ENCODE peak calls at places on chromosome 9, in ten cellular contexts. One of them, this sample, is unnamed.

GRCh38 chr9:115891929-115892328 is 261.7 kb upstream of the PAPPA start:
- DNase-seq in MCF 10A: peak
- DNase-seq in HFF-Myc: peak
- DNase-seq in EH: peak
- DNase-seq in RWPE1: no peak
- DNase-seq in fibroblast of the conjunctiva: peak
- DNase-seq in NCI-H460: no peak
- DNase-seq in stimulated activated CD4-positive, alpha-beta T cell treated with anti-CD3 and anti-CD28 coated beads, Interleukin-4, amount 100 ng/mL, for 48 hours: no peak
- DNase-seq in neural progenitor cell: no peak
- DNase-seq in sciatic nerve: no peak
- DNase-seq in this sample: no peak

GRCh38 chr9:137697832-137698231 is 79.0 kb downstream of the EHMT1 start:
- DNase-seq in fibroblast of the conjunctiva: no peak
- DNase-seq in stimulated activated CD4-positive, alpha-beta T cell treated with anti-CD3 and anti-CD28 coated beads, Interleukin-4, amount 100 ng/mL, for 48 hours: no peak
- DNase-seq in neural progenitor cell: no peak
- DNase-seq in MCF 10A: no peak
- DNase-seq in RWPE1: no peak
- DNase-seq in sciatic nerve: no peak
- DNase-seq in NCI-H460: no peak
- DNase-seq in HFF-Myc: no peak
- DNase-seq in EH: no peak
- DNase-seq in this sample: no peak

GRCh38 chr9:124574534-124574933 is 67.3 kb upstream of the NR5A1 start:
- DNase-seq in stimulated activated CD4-positive, alpha-beta T cell treated with anti-CD3 and anti-CD28 coated beads, Interleukin-4, amount 100 ng/mL, for 48 hours: no peak
- DNase-seq in RWPE1: no peak
- DNase-seq in neural progenitor cell: no peak
- DNase-seq in EH: no peak
- DNase-seq in fibroblast of the conjunctiva: no peak
- DNase-seq in MCF 10A: no peak
- DNase-seq in NCI-H460: no peak
- DNase-seq in HFF-Myc: no peak
- DNase-seq in sciatic nerve: no peak
- DNase-seq in this sample: no peak

GRCh38 chr9:92404031-92404430 is 347 bp downstream of the OGN start:
- DNase-seq in stimulated activated CD4-positive, alpha-beta T cell treated with anti-CD3 and anti-CD28 coated beads, Interleukin-4, amount 100 ng/mL, for 48 hours: no peak
- DNase-seq in HFF-Myc: no peak
- DNase-seq in sciatic nerve: no peak
- DNase-seq in RWPE1: no peak
- DNase-seq in EH: no peak
- DNase-seq in fibroblast of the conjunctiva: no peak
- DNase-seq in neural progenitor cell: no peak
- DNase-seq in NCI-H460: no peak
- DNase-seq in MCF 10A: no peak
- DNase-seq in this sample: no peak

GRCh38 chr9:77092536-77092935 is 73.1 kb downstream of the FOXB2 start:
- DNase-seq in neural progenitor cell: peak
- DNase-seq in EH: peak
- DNase-seq in stimulated activated CD4-positive, alpha-beta T cell treated with anti-CD3 and anti-CD28 coated beads, Interleukin-4, amount 100 ng/mL, for 48 hours: no peak
- DNase-seq in HFF-Myc: no peak
- DNase-seq in fibroblast of the conjunctiva: no peak
- DNase-seq in NCI-H460: peak
- DNase-seq in RWPE1: no peak
- DNase-seq in sciatic nerve: no peak
- DNase-seq in MCF 10A: peak
- DNase-seq in this sample: peak

GRCh38 chr9:468766-469496 is 254.3 kb downstream of the DOCK8 start:
- DNase-seq in NCI-H460: no peak
- DNase-seq in EH: no peak
- DNase-seq in HFF-Myc: no peak
- DNase-seq in sciatic nerve: no peak
- DNase-seq in stimulated activated CD4-positive, alpha-beta T cell treated with anti-CD3 and anti-CD28 coated beads, Interleukin-4, amount 100 ng/mL, for 48 hours: no peak
- DNase-seq in fibroblast of the conjunctiva: no peak
- DNase-seq in neural progenitor cell: no peak
- DNase-seq in RWPE1: no peak
- DNase-seq in MCF 10A: no peak
- DNase-seq in this sample: no peak

GRCh38 chr9:109012009-109012875 is 1.1 kb downstream of the CTNNAL1 start:
- DNase-seq in HFF-Myc: peak
- DNase-seq in RWPE1: peak
- DNase-seq in sciatic nerve: peak
- DNase-seq in NCI-H460: peak
- DNase-seq in fibroblast of the conjunctiva: peak
- DNase-seq in stimulated activated CD4-positive, alpha-beta T cell treated with anti-CD3 and anti-CD28 coated beads, Interleukin-4, amount 100 ng/mL, for 48 hours: peak
- DNase-seq in neural progenitor cell: peak
- DNase-seq in MCF 10A: peak
- DNase-seq in EH: peak
- DNase-seq in this sample: peak

GRCh38 chr9:32431196-32431595 is 46.8 kb downstream of the ACO1 start:
- DNase-seq in stimulated activated CD4-positive, alpha-beta T cell treated with anti-CD3 and anti-CD28 coated beads, Interleukin-4, amount 100 ng/mL, for 48 hours: no peak
- DNase-seq in neural progenitor cell: no peak
- DNase-seq in sciatic nerve: no peak
- DNase-seq in RWPE1: no peak
- DNase-seq in EH: peak
- DNase-seq in fibroblast of the conjunctiva: no peak
- DNase-seq in MCF 10A: no peak
- DNase-seq in NCI-H460: no peak
- DNase-seq in HFF-Myc: no peak
- DNase-seq in this sample: no peak

GRCh38 chr9:121154782-121155181 is 46.9 kb downstream of the RAB14 start:
- DNase-seq in HFF-Myc: no peak
- DNase-seq in stimulated activated CD4-positive, alpha-beta T cell treated with anti-CD3 and anti-CD28 coated beads, Interleukin-4, amount 100 ng/mL, for 48 hours: no peak
- DNase-seq in NCI-H460: no peak
- DNase-seq in RWPE1: peak
- DNase-seq in fibroblast of the conjunctiva: no peak
- DNase-seq in sciatic nerve: no peak
- DNase-seq in EH: no peak
- DNase-seq in neural progenitor cell: no peak
- DNase-seq in MCF 10A: peak
- DNase-seq in this sample: peak

GRCh38 chr9:134234001-134234660 is 69.8 kb upstream of the RNU6ATAC start:
- DNase-seq in fibroblast of the conjunctiva: no peak
- DNase-seq in EH: no peak
- DNase-seq in MCF 10A: peak
- DNase-seq in NCI-H460: no peak
- DNase-seq in neural progenitor cell: no peak
- DNase-seq in sciatic nerve: no peak
- DNase-seq in stimulated activated CD4-positive, alpha-beta T cell treated with anti-CD3 and anti-CD28 coated beads, Interleukin-4, amount 100 ng/mL, for 48 hours: no peak
- DNase-seq in HFF-Myc: no peak
- DNase-seq in RWPE1: peak
- DNase-seq in this sample: no peak

GRCh38 chr9:32551491-32552049 is 557 bp upstream of the SMIM27 start:
- DNase-seq in HFF-Myc: no peak
- DNase-seq in fibroblast of the conjunctiva: no peak
- DNase-seq in stimulated activated CD4-positive, alpha-beta T cell treated with anti-CD3 and anti-CD28 coated beads, Interleukin-4, amount 100 ng/mL, for 48 hours: peak
- DNase-seq in sciatic nerve: no peak
- DNase-seq in MCF 10A: no peak
- DNase-seq in EH: no peak
- DNase-seq in NCI-H460: no peak
- DNase-seq in RWPE1: peak
- DNase-seq in neural progenitor cell: peak
- DNase-seq in this sample: peak

GRCh38 chr9:110126986-110127864 is 80.7 kb downstream of the C9orf152 start:
- DNase-seq in HFF-Myc: no peak
- DNase-seq in fibroblast of the conjunctiva: no peak
- DNase-seq in NCI-H460: no peak
- DNase-seq in EH: peak
- DNase-seq in neural progenitor cell: peak
- DNase-seq in stimulated activated CD4-positive, alpha-beta T cell treated with anti-CD3 and anti-CD28 coated beads, Interleukin-4, amount 100 ng/mL, for 48 hours: no peak
- DNase-seq in MCF 10A: no peak
- DNase-seq in RWPE1: no peak
- DNase-seq in sciatic nerve: peak
- DNase-seq in this sample: peak

GRCh38 chr9:106697799-106698591 is 165.0 kb upstream of the ZNF462 start:
- DNase-seq in RWPE1: peak
- DNase-seq in MCF 10A: peak
- DNase-seq in HFF-Myc: no peak
- DNase-seq in EH: peak
- DNase-seq in stimulated activated CD4-positive, alpha-beta T cell treated with anti-CD3 and anti-CD28 coated beads, Interleukin-4, amount 100 ng/mL, for 48 hours: no peak
- DNase-seq in neural progenitor cell: no peak
- DNase-seq in fibroblast of the conjunctiva: peak
- DNase-seq in NCI-H460: peak
- DNase-seq in sciatic nerve: peak
- DNase-seq in this sample: peak

GRCh38 chr9:109110326-109111014 is 9.3 kb downstream of the TMEM245 start:
- DNase-seq in HFF-Myc: no peak
- DNase-seq in MCF 10A: peak
- DNase-seq in neural progenitor cell: no peak
- DNase-seq in fibroblast of the conjunctiva: peak
- DNase-seq in EH: peak
- DNase-seq in stimulated activated CD4-positive, alpha-beta T cell treated with anti-CD3 and anti-CD28 coated beads, Interleukin-4, amount 100 ng/mL, for 48 hours: no peak
- DNase-seq in NCI-H460: peak
- DNase-seq in sciatic nerve: no peak
- DNase-seq in RWPE1: peak
- DNase-seq in this sample: peak

GRCh38 chr9:133791735-133792649 is 53.8 kb upstream of the SARDH start:
- DNase-seq in fibroblast of the conjunctiva: no peak
- DNase-seq in RWPE1: no peak
- DNase-seq in NCI-H460: no peak
- DNase-seq in sciatic nerve: no peak
- DNase-seq in HFF-Myc: no peak
- DNase-seq in neural progenitor cell: no peak
- DNase-seq in MCF 10A: no peak
- DNase-seq in EH: no peak
- DNase-seq in stimulated activated CD4-positive, alpha-beta T cell treated with anti-CD3 and anti-CD28 coated beads, Interleukin-4, amount 100 ng/mL, for 48 hours: no peak
- DNase-seq in this sample: no peak

GRCh38 chr9:134304712-134305111 is 21.5 kb upstream of the RXRA start:
- DNase-seq in HFF-Myc: no peak
- DNase-seq in MCF 10A: no peak
- DNase-seq in NCI-H460: no peak
- DNase-seq in stimulated activated CD4-positive, alpha-beta T cell treated with anti-CD3 and anti-CD28 coated beads, Interleukin-4, amount 100 ng/mL, for 48 hours: no peak
- DNase-seq in RWPE1: no peak
- DNase-seq in neural progenitor cell: no peak
- DNase-seq in EH: no peak
- DNase-seq in fibroblast of the conjunctiva: no peak
- DNase-seq in sciatic nerve: peak
- DNase-seq in this sample: no peak

GRCh38 chr9:126822873-126823272 is 18.0 kb downstream of the ZBTB43 start:
- DNase-seq in RWPE1: no peak
- DNase-seq in EH: no peak
- DNase-seq in MCF 10A: no peak
- DNase-seq in HFF-Myc: no peak
- DNase-seq in stimulated activated CD4-positive, alpha-beta T cell treated with anti-CD3 and anti-CD28 coated beads, Interleukin-4, amount 100 ng/mL, for 48 hours: no peak
- DNase-seq in neural progenitor cell: no peak
- DNase-seq in sciatic nerve: no peak
- DNase-seq in fibroblast of the conjunctiva: no peak
- DNase-seq in NCI-H460: no peak
- DNase-seq in this sample: no peak

GRCh38 chr9:131950487-131950886 is 129.2 kb downstream of the MED27 start:
- DNase-seq in EH: no peak
- DNase-seq in sciatic nerve: no peak
- DNase-seq in MCF 10A: no peak
- DNase-seq in neural progenitor cell: no peak
- DNase-seq in NCI-H460: no peak
- DNase-seq in HFF-Myc: no peak
- DNase-seq in stimulated activated CD4-positive, alpha-beta T cell treated with anti-CD3 and anti-CD28 coated beads, Interleukin-4, amount 100 ng/mL, for 48 hours: no peak
- DNase-seq in fibroblast of the conjunctiva: no peak
- DNase-seq in RWPE1: no peak
- DNase-seq in this sample: no peak

GRCh38 chr9:19290103-19290502 is 59.6 kb downstream of the DENND4C start:
- DNase-seq in fibroblast of the conjunctiva: no peak
- DNase-seq in EH: no peak
- DNase-seq in stimulated activated CD4-positive, alpha-beta T cell treated with anti-CD3 and anti-CD28 coated beads, Interleukin-4, amount 100 ng/mL, for 48 hours: no peak
- DNase-seq in sciatic nerve: no peak
- DNase-seq in NCI-H460: no peak
- DNase-seq in RWPE1: no peak
- DNase-seq in MCF 10A: no peak
- DNase-seq in neural progenitor cell: no peak
- DNase-seq in HFF-Myc: no peak
- DNase-seq in this sample: no peak

GRCh38 chr9:26502311-26502710 is 390.3 kb downstream of the CAAP1 start:
- DNase-seq in HFF-Myc: no peak
- DNase-seq in NCI-H460: no peak
- DNase-seq in EH: no peak
- DNase-seq in MCF 10A: peak
- DNase-seq in fibroblast of the conjunctiva: no peak
- DNase-seq in sciatic nerve: no peak
- DNase-seq in neural progenitor cell: peak
- DNase-seq in RWPE1: no peak
- DNase-seq in stimulated activated CD4-positive, alpha-beta T cell treated with anti-CD3 and anti-CD28 coated beads, Interleukin-4, amount 100 ng/mL, for 48 hours: no peak
- DNase-seq in this sample: no peak

GRCh38 chr9:134377976-134378375 is 51.7 kb downstream of the RXRA start:
- DNase-seq in stimulated activated CD4-positive, alpha-beta T cell treated with anti-CD3 and anti-CD28 coated beads, Interleukin-4, amount 100 ng/mL, for 48 hours: no peak
- DNase-seq in neural progenitor cell: no peak
- DNase-seq in MCF 10A: peak
- DNase-seq in RWPE1: no peak
- DNase-seq in NCI-H460: peak
- DNase-seq in fibroblast of the conjunctiva: no peak
- DNase-seq in HFF-Myc: no peak
- DNase-seq in sciatic nerve: peak
- DNase-seq in EH: peak
- DNase-seq in this sample: peak

GRCh38 chr9:99859395-99859980 is 37.8 kb downstream of the NR4A3 start:
- DNase-seq in fibroblast of the conjunctiva: no peak
- DNase-seq in MCF 10A: peak
- DNase-seq in RWPE1: no peak
- DNase-seq in EH: peak
- DNase-seq in neural progenitor cell: peak
- DNase-seq in HFF-Myc: no peak
- DNase-seq in sciatic nerve: no peak
- DNase-seq in NCI-H460: no peak
- DNase-seq in stimulated activated CD4-positive, alpha-beta T cell treated with anti-CD3 and anti-CD28 coated beads, Interleukin-4, amount 100 ng/mL, for 48 hours: no peak
- DNase-seq in this sample: no peak

This sample was measured in kidney tubule cell.